ENCODE peak calls at places on chromosomes 1 and 21, in seven cellular contexts. W is retinal pigment epithelial cell, L is tibial artery, Y is astrocyte of the cerebellum, R is adrenal gland, Z is fibroblast of villous mesenchyme, U is fibroblast of pulmonary artery. E is an unnamed sample.

GRCh38 chr1:177351361-177352108 is 180.8 kb downstream of the BRINP2 start:
- DNase-seq in Y (no peak), L (no peak), Z (peak; percentile 70), W (no peak), R (peak; percentile 17), U (no peak), E (no peak)

GRCh38 chr1:174812656-174813055 is 187.1 kb upstream of the CACYBP start:
- DNase-seq in W (no peak), Y (no peak), U (no peak), L (no peak), R (no peak), Z (no peak), E (peak; percentile 12)

GRCh38 chr1:237887542-237887941 is 3.2 kb downstream of the ZP4 start:
- DNase-seq in U (no peak), R (no peak), Y (no peak), Z (no peak), L (no peak), W (no peak), E (no peak)

GRCh38 chr1:206693029-206693428 is 8.3 kb downstream of the MAPKAPK2 start:
- DNase-seq in Y (no peak), W (peak; percentile 54), Z (peak; percentile 73), L (peak; percentile 92), R (peak; percentile 94), U (peak; percentile 74), E (peak; percentile 84)

GRCh38 chr1:226687476-226687875 is 51.6 kb downstream of the ITPKB start:
- DNase-seq in U (no peak), R (no peak), W (no peak), L (no peak), Z (no peak), Y (no peak), E (no peak)

GRCh38 chr1:201156346-201156745 is 2.1 kb upstream of the TMEM9 start:
- DNase-seq in L (no peak), Y (no peak), W (no peak), U (no peak), Z (no peak), R (no peak), E (no peak)

GRCh38 chr1:179951383-179952144 is 3.0 kb upstream of the CEP350 start:
- DNase-seq in W (no peak), Y (no peak), L (no peak), Z (no peak), R (no peak), U (no peak), E (no peak)

GRCh38 chr1:185156854-185157598 is at the start of the genes SWT1 and TRMT1L:
- DNase-seq in U (peak; percentile 99), Y (peak; percentile 98), R (peak; percentile 99), W (peak; percentile 98), Z (peak; percentile 99), L (peak; percentile 100), E (peak; percentile 99)

GRCh38 chr21:34640858-34641257 is 25.9 kb upstream of the RCAN1 start:
- DNase-seq in Y (peak; percentile 83), U (peak; percentile 64), Z (peak; percentile 54), R (no peak), W (peak; percentile 43), L (no peak), E (peak; percentile 84)

GRCh38 chr1:246035060-246035531 is 472.0 kb downstream of the SMYD3 start:
- DNase-seq in R (no peak), Z (peak; percentile 39), Y (no peak), L (no peak), W (no peak), U (no peak), E (peak; percentile 9)

GRCh38 chr1:161071886-161072371 is 2.2 kb upstream of the ARHGAP30 start:
- DNase-seq in W (no peak), Z (peak; percentile 67), R (peak; percentile 50), L (no peak), Y (peak; percentile 13), U (peak; percentile 60), E (peak; percentile 72)

GRCh38 chr1:7539772-7540175 is 231.3 kb upstream of the VAMP3 start:
- DNase-seq in U (no peak), Z (no peak), L (no peak), W (peak; percentile 66), Y (no peak), R (peak; percentile 65), E (peak; percentile 24)

GRCh38 chr1:69702085-69702484 is 134.4 kb downstream of the LRRC7 start:
- DNase-seq in U (no peak), R (no peak), Z (no peak), Y (no peak), L (no peak), W (no peak), E (no peak)

GRCh38 chr21:34820051-34820450 is 151.3 kb downstream of the CLIC6 start:
- DNase-seq in L (no peak), Z (no peak), W (no peak), R (no peak), U (no peak), Y (no peak), E (no peak)

GRCh38 chr1:25818569-25818968 is 1.2 kb upstream of the MTFR1L start:
- DNase-seq in R (no peak), U (no peak), W (no peak), Z (no peak), L (no peak), Y (no peak), E (no peak)

GRCh38 chr1:25820247-25821111 is 725 bp downstream of the MTFR1L start:
- DNase-seq in L (peak; percentile 73), Z (peak; percentile 74), Y (no peak), W (no peak), R (peak; percentile 69), U (peak; percentile 59), E (peak; percentile 53)

GRCh38 chr1:25821112-25821476 is 1.3 kb downstream of the MTFR1L start:
- DNase-seq in L (no peak), Y (no peak), Z (no peak), U (no peak), R (no peak), W (no peak), E (no peak)

GRCh38 chr1:25819496-25820246 is at the start of gene MTFR1L:
- DNase-seq in R (peak; percentile 94), L (peak; percentile 92), Z (peak; percentile 72), U (peak; percentile 68), W (no peak), Y (no peak), E (peak; percentile 69)

DNA sequence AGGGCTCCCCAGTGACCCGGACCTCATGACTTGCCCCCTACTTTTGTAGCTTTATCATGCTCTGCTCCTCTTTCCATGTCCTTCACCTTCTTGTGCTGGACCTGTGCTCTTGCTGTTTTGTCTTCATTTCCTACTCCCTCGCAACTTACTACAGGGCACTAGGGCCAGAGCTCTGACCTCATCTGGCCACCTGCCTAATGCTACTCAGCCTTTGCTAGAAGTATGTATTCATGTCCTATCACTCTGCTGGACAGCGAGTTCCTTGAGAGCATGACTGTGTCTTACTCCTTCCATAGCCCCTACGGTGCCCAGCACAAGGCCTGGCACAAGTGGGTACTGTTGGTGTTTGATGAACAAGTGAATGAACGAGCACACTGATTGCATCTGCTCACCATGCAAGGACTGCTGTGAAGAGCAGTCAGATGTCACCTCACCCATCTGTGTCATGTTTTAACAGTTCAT is 1.9 kb downstream of the MTFR1L start:
- DNase-seq in Y (no peak), U (peak; percentile 53), Z (no peak), R (peak; percentile 85), W (no peak), L (no peak), E (peak; percentile 49)
- H3K4me3 ChIP-seq in Y (peak overlapping the region; percentile 94), U (no peak overlapping the region), Z (peak overlapping the region; percentile 74), R (no peak overlapping the region), W (no peak overlapping the region), L (no peak overlapping the region), E (peak overlapping the region; percentile 4)

GRCh38 chr1:57067863-57068262 is 102.0 kb upstream of the C8B start:
- DNase-seq in L (no peak), Y (no peak), Z (no peak), U (no peak), R (no peak), W (peak; percentile 25), E (no peak)

GRCh38 chr1:57066980-57067615 is 101.3 kb upstream of the C8B start:
- DNase-seq in U (no peak), Z (no peak), Y (no peak), L (no peak), W (no peak), R (no peak), E (no peak)

DNA sequence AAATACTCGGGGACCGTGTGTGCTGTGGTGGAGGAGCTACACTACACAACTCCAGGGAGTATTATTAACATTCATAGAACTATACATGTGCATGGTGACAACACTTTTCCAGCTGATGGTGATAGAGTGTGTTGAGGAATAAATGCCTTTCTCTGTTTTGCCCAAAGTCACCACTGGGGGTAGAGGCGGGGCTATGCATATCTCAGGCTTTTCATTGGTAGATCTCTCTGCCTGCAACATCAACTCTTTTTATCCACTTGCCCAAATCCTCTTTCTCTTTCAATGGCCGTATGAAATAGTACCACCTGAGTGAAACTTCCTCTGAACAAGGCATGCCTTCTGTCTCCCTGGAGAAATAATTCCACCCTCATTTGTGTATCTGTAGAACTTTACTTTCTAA is 107.0 kb upstream of the C8B start:
- DNase-seq in Z (no peak), Y (no peak), R (no peak), L (no peak), U (no peak), W (no peak), E (no peak)
- TF ChIP-seq CTCF in Z (no peak), Y (no peak), R (no peak), L (no peak), U (no peak), W (no peak), E (no peak)

DNA sequence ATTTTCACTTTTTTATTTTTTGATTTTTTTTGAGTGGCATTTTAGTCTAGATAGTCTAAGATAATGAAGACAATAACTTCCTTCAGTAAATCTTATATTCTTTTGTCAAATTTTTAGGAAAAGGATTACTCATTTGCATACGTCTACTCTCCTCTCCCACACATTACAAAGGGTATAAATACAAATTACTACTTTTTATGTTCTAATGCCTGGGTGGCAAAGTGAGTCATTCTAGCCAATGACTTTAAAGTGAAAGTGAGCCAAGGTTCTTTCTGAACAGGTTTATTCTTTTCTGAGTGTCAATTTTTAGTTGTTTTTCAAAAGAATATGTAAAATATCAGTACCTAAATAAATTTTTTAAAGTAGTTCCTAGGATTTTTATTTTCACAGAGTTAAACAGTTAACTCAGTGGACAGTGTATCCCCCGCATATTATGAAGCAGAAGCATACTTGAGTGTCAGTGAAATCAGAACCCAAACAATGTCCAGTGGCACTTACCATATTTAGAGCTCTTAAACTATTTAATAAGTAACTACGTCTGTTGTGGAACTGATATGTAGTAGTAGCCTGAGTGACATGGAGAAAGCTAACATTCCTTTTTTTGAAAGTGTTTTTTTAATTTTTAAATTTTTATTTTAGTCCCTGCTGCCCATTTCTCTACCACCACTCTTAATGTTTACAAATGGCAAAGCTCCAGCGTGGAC is 141.7 kb downstream of the PHTF1 start:
- DNase-seq in L (no peak), R (no peak), W (no peak), Z (peak; percentile 8), U (peak; percentile 27), Y (peak; percentile 16), E (peak; percentile 32)
- H3K4me3 ChIP-seq in L (no peak overlapping the region), R (no peak overlapping the region), W (no peak overlapping the region), Z (no peak overlapping the region), U (no peak overlapping the region), Y (no peak overlapping the region), E (no peak overlapping the region)

DNA sequence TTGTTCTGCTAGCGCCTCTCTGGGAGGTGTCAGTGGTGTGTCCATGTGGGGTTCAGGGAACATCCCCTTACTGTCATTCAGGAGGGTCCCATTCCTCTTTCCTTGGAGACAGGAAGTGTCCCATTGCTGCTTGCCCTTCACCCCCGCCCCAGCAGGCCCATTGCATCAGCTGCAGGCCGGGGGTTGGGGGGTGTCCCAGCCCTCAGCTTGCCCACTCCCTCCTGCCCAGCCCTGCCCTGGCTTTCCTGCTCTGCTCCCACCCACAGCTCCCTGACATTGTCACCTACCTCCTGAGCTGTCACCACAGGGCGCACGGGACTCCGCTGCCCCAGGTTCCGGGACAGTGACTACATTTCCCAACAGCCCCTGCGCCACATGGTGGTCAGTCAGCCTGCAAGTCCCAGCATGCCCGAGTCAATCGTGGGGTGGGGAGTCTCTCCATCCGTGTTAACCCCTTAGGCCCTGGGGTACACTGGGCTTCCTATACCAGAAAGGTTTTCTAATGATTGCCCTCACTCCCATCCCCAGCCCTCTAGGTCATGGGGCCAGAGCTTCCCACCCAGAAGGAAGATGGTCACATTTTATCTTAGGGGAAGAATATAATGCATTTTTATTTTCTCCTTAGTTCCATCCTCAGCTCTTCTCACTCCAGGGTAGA is at the start of gene INPP5B:
- DNase-seq in W (peak; percentile 42), Y (peak; percentile 66), L (peak; percentile 95), Z (peak; percentile 90), U (peak; percentile 93), R (peak; percentile 94), E (peak; percentile 90)
- TF ChIP-seq CTCF in W (no peak), Y (no peak), L (peak; percentile 39), Z (no peak), U (no peak), R (peak; percentile 29), E (no peak)